ENCODE peak calls at places on chromosome 10, in five cellular contexts. One of them, this sample, is unnamed.

GRCh38 chr10:126904493-126904806 is 778 bp upstream of the DOCK1 start:
- DNase-seq in neuronal stem cell: no peak
- DNase-seq in NCI-H1105 treated with DMSO at 0.1 percent for 48 hours: no peak
- DNase-seq in GM10248: no peak
- DNase-seq in mesendoderm: no peak
- DNase-seq in this sample: no peak

GRCh38 chr10:72746606-72747357 is 54.8 kb downstream of the MCU start:
- DNase-seq in mesendoderm: no peak
- DNase-seq in neuronal stem cell: no peak
- DNase-seq in NCI-H1105 treated with DMSO at 0.1 percent for 48 hours: no peak
- DNase-seq in GM10248: no peak
- DNase-seq in this sample: no peak

GRCh38 chr10:21314234-21314633 is 211.2 kb downstream of the SKIDA1 start:
- DNase-seq in GM10248: no peak
- DNase-seq in mesendoderm: peak
- DNase-seq in NCI-H1105 treated with DMSO at 0.1 percent for 48 hours: no peak
- DNase-seq in neuronal stem cell: peak
- DNase-seq in this sample: peak

GRCh38 chr10:132654708-132655661 is 117.4 kb downstream of the INPP5A start:
- DNase-seq in mesendoderm: peak
- DNase-seq in GM10248: peak
- DNase-seq in neuronal stem cell: peak
- DNase-seq in NCI-H1105 treated with DMSO at 0.1 percent for 48 hours: peak
- DNase-seq in this sample: peak

GRCh38 chr10:101559596-101560292 is 28.3 kb downstream of the POLL start:
- DNase-seq in GM10248: no peak
- DNase-seq in neuronal stem cell: no peak
- DNase-seq in NCI-H1105 treated with DMSO at 0.1 percent for 48 hours: no peak
- DNase-seq in mesendoderm: no peak
- DNase-seq in this sample: peak

GRCh38 chr10:87740232-87740631 is 77.8 kb downstream of the ATAD1 start:
- DNase-seq in neuronal stem cell: no peak
- DNase-seq in mesendoderm: no peak
- DNase-seq in GM10248: no peak
- DNase-seq in NCI-H1105 treated with DMSO at 0.1 percent for 48 hours: no peak
- DNase-seq in this sample: no peak

GRCh38 chr10:113454341-113455061 is 98.4 kb upstream of the HABP2 start:
- DNase-seq in neuronal stem cell: peak
- DNase-seq in GM10248: peak
- DNase-seq in NCI-H1105 treated with DMSO at 0.1 percent for 48 hours: peak
- DNase-seq in mesendoderm: peak
- DNase-seq in this sample: peak

GRCh38 chr10:5151076-5151475 is 33.9 kb downstream of the AKR1C8 start:
- DNase-seq in NCI-H1105 treated with DMSO at 0.1 percent for 48 hours: no peak
- DNase-seq in GM10248: no peak
- DNase-seq in neuronal stem cell: no peak
- DNase-seq in mesendoderm: no peak
- DNase-seq in this sample: no peak

GRCh38 chr10:37777056-37777455 is 80.4 kb downstream of the ZNF248 start:
- DNase-seq in NCI-H1105 treated with DMSO at 0.1 percent for 48 hours: no peak
- DNase-seq in neuronal stem cell: no peak
- DNase-seq in mesendoderm: no peak
- DNase-seq in GM10248: no peak
- DNase-seq in this sample: no peak

GRCh38 chr10:55287346-55287745 is 486.3 kb upstream of the PCDH15 start:
- DNase-seq in mesendoderm: no peak
- DNase-seq in neuronal stem cell: no peak
- DNase-seq in GM10248: no peak
- DNase-seq in NCI-H1105 treated with DMSO at 0.1 percent for 48 hours: no peak
- DNase-seq in this sample: no peak

GRCh38 chr10:132281915-132282666 is 25.7 kb downstream of the STK32C start:
- DNase-seq in NCI-H1105 treated with DMSO at 0.1 percent for 48 hours: peak
- DNase-seq in mesendoderm: no peak
- DNase-seq in GM10248: no peak
- DNase-seq in neuronal stem cell: no peak
- DNase-seq in this sample: no peak

GRCh38 chr10:108412323-108412722 is 1247.8 kb upstream of the SORCS1 start:
- DNase-seq in GM10248: no peak
- DNase-seq in NCI-H1105 treated with DMSO at 0.1 percent for 48 hours: no peak
- DNase-seq in neuronal stem cell: no peak
- DNase-seq in mesendoderm: no peak
- DNase-seq in this sample: no peak

GRCh38 chr10:129970404-129971364 is 6.6 kb upstream of the EBF3 start:
- DNase-seq in neuronal stem cell: peak
- DNase-seq in mesendoderm: no peak
- DNase-seq in GM10248: no peak
- DNase-seq in NCI-H1105 treated with DMSO at 0.1 percent for 48 hours: no peak
- DNase-seq in this sample: no peak

GRCh38 chr10:101241840-101242707 is 12.8 kb upstream of the LBX1 start:
- DNase-seq in NCI-H1105 treated with DMSO at 0.1 percent for 48 hours: no peak
- DNase-seq in neuronal stem cell: no peak
- DNase-seq in mesendoderm: no peak
- DNase-seq in GM10248: no peak
- DNase-seq in this sample: no peak